ENCODE peak calls at places on chromosome 21, in six cellular contexts. L is sigmoid colon; Z is CD8-positive, alpha-beta memory T cell; S is right lobe of liver; H is GM23338; A is fibroblast of lung. M is an unnamed sample. For H3K4me1, the result is how much of the 10 kb centered on the place peaks cover.

GRCh38 chr21:26320541-26320940 is 150.0 kb upstream of the APP start:
- DNase-seq in L (no peak), Z (no peak), H (no peak), A (no peak), S (no peak), M (no peak)

GRCh38 chr21:26715878-26716506 is 129.2 kb downstream of the ADAMTS1 start:
- DNase-seq in A (peak), S (no peak), L (no peak), Z (no peak), H (peak), M (peak)

GRCh38 chr21:16532841-16533240 is 803.1 kb downstream of the USP25 start:
- DNase-seq in Z (no peak), S (no peak), H (no peak), L (no peak), A (peak), M (no peak)

GRCh38 chr21:36692125-36692843 is 6.6 kb upstream of the SIM2 start:
- DNase-seq in L (no peak), H (peak), A (no peak), Z (no peak), S (no peak), M (no peak)

GRCh38 chr21:37593015-37593414 is 226.4 kb downstream of the DYRK1A start:
- DNase-seq in H (peak), Z (no peak), L (no peak), A (no peak), S (no peak), M (peak)

GRCh38 chr21:27380303-27380702 is 413.4 kb upstream of the ADAMTS5 start:
- DNase-seq in S (no peak), A (no peak), H (no peak), Z (no peak), L (no peak), M (no peak)

GRCh38 chr21:15051652-15052554 is 12.9 kb downstream of the NRIP1 start:
- DNase-seq in H (no peak), A (no peak), S (no peak), Z (no peak), L (no peak), M (no peak)

GRCh38 chr21:15422761-15423160 is 307.0 kb upstream of the USP25 start:
- DNase-seq in S (no peak), L (no peak), H (no peak), Z (no peak), A (peak), M (no peak)

GRCh38 chr21:22342855-22343254 is 1344.6 kb downstream of the NCAM2 start:
- DNase-seq in A (no peak), L (no peak), H (no peak), Z (no peak), S (no peak), M (no peak)

GRCh38 chr21:26840206-26840605 is 5.0 kb downstream of the ADAMTS1 start:
- DNase-seq in H (no peak), S (no peak), Z (no peak), L (no peak), A (peak), M (no peak)

GRCh38 chr21:26042181-26042876 is 128.2 kb downstream of the APP start:
- DNase-seq in Z (no peak), S (no peak), L (no peak), H (no peak), A (no peak), M (no peak)

GRCh38 chr21:27475363-27475955 is 508.6 kb upstream of the ADAMTS5 start:
- DNase-seq in A (no peak), L (no peak), S (no peak), Z (no peak), H (no peak), M (no peak)

GRCh38 chr21:37642493-37642892 is 273.8 kb downstream of the KCNJ6 start:
- DNase-seq in A (no peak), H (peak), L (no peak), S (no peak), Z (no peak), M (peak)

GRCh38 chr21:37566790-37567725 is 200.5 kb downstream of the DYRK1A start:
- DNase-seq in H (no peak), A (no peak), S (no peak), Z (no peak), L (no peak), M (no peak)

GRCh38 chr21:33257404-33257803 is 8.8 kb upstream of the IL10RB start:
- DNase-seq in H (no peak), L (no peak), Z (no peak), A (no peak), S (no peak), M (no peak)

GRCh38 chr21:43893536-43894205 is 28.6 kb downstream of the AGPAT3 start:
- DNase-seq in L (peak), Z (no peak), S (no peak), H (no peak), A (no peak), M (no peak)

GRCh38 chr21:25350056-25350455 is 257.2 kb downstream of the MRPL39 start:
- DNase-seq in H (peak), L (no peak), A (peak), Z (no peak), S (no peak), M (no peak)

GRCh38 chr21:44869860-44870747 is 3.4 kb downstream of the PTTG1IP start:
- DNase-seq in S (no peak), L (peak), Z (no peak), H (no peak), A (peak), M (no peak)

GRCh38 chr21:32626633-32627196 is 14.5 kb upstream of the CFAP298 start:
- DNase-seq in H (no peak), S (no peak), Z (no peak), A (peak), L (no peak), M (no peak)

GRCh38 chr21:31409849-31410762 is 66.0 kb upstream of the TIAM1 start:
- DNase-seq in S (peak), Z (no peak), A (no peak), L (no peak), H (no peak), M (no peak)

GRCh38 chr21:28834335-28835238 is 158.1 kb downstream of the LTN1 start:
- DNase-seq in L (no peak), Z (no peak), S (no peak), H (peak), A (no peak), M (no peak)

GRCh38 chr21:37195078-37195477 is 72.1 kb downstream of the VPS26C start:
- DNase-seq in S (no peak), Z (no peak), A (no peak), L (no peak), H (no peak), M (no peak)

GRCh38 chr21:36104306-36105300 is 30.3 kb upstream of the CBR3 start:
- DNase-seq in L (no peak), H (peak), Z (peak), S (peak), A (peak), M (no peak)

GRCh38 chr21:26965091-26965566 is 1.8 kb downstream of the ADAMTS5 start:
- DNase-seq in A (no peak), Z (no peak), H (no peak), S (no peak), L (no peak), M (no peak)

DNA sequence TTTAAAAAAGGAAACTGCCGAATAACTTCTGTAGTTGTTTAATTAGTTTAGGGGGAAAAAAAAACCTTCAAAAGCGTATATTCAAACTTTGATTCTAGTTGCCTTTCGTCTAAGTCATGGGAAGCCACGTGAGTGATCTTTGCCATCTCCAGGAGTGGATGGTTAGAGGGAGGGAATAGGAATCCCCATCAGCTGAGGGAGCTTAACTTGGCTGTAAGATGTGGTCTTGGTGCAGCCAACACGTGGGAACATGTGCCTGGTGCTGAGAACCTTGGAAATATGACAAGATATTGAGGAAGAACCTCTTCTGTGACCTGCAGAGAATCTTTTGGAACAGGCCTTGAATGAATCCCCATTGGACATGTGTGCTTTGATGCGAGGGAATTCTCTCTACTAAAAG is 1.7 kb downstream of the BACE2 start:
- DNase-seq in S (no peak), L (no peak), A (no peak), H (no peak), Z (no peak), M (no peak)
- H3K4me1 ChIP-seq in S (under half), L (under half), A (under half), H (under half), Z (under half), M (under half)

GRCh38 chr21:39712976-39713375 is 32.0 kb upstream of the IGSF5 start:
- DNase-seq in L (no peak), Z (no peak), H (peak), A (no peak), S (no peak), M (no peak)
- H3K27ac ChIP-seq in L (no peak), Z (no peak), H (no peak), A (no peak), S (no peak), M (no peak)

GRCh38 chr21:35045539-35046222 is 3.4 kb downstream of the RUNX1 start:
- DNase-seq in A (no peak), L (no peak), H (no peak), S (no peak), Z (no peak), M (no peak)

GRCh38 chr21:35048183-35048601 is 910 bp downstream of the RUNX1 start:
- DNase-seq in L (no peak), S (no peak), A (no peak), H (no peak), Z (no peak), M (no peak)

GRCh38 chr21:35044770-35045538 is 4.1 kb downstream of the RUNX1 start:
- DNase-seq in L (no peak), H (no peak), Z (no peak), A (no peak), S (no peak), M (no peak)

GRCh38 chr21:35046223-35046690 is 2.8 kb downstream of the RUNX1 start:
- DNase-seq in H (no peak), L (no peak), A (no peak), S (no peak), Z (no peak), M (no peak)

DNA sequence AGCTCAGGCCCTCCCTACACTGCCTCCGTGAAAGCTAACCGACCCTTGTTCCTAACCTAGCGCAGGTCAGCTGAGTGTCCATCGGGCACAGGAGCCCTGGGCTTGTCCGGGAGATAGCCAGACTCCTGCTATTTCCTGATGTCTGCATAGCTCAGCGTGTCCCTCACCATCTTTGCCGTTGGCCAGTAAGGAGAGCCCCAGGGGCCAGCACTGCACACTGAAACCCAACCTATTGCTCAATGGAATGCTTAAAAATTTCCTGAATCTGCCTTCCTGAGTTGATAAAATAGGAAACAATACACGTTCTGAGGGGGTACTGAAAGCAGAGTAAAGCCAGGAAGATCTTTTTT is 2.2 kb downstream of the RUNX1 start:
- DNase-seq in H (no peak), Z (no peak), S (no peak), A (no peak), L (no peak), M (no peak)
- H3K4me3 ChIP-seq in H (no peak), Z (peak), S (peak), A (peak), L (no peak), M (no peak)

GRCh38 chr21:45991606-45992301 is 10.2 kb downstream of the COL6A1 start:
- DNase-seq in S (peak), H (no peak), Z (no peak), L (peak), A (no peak), M (no peak)
- H3K4me1 ChIP-seq in S (under half), H (under half), Z (under half), L (under half), A (under half), M (under half)

DNA sequence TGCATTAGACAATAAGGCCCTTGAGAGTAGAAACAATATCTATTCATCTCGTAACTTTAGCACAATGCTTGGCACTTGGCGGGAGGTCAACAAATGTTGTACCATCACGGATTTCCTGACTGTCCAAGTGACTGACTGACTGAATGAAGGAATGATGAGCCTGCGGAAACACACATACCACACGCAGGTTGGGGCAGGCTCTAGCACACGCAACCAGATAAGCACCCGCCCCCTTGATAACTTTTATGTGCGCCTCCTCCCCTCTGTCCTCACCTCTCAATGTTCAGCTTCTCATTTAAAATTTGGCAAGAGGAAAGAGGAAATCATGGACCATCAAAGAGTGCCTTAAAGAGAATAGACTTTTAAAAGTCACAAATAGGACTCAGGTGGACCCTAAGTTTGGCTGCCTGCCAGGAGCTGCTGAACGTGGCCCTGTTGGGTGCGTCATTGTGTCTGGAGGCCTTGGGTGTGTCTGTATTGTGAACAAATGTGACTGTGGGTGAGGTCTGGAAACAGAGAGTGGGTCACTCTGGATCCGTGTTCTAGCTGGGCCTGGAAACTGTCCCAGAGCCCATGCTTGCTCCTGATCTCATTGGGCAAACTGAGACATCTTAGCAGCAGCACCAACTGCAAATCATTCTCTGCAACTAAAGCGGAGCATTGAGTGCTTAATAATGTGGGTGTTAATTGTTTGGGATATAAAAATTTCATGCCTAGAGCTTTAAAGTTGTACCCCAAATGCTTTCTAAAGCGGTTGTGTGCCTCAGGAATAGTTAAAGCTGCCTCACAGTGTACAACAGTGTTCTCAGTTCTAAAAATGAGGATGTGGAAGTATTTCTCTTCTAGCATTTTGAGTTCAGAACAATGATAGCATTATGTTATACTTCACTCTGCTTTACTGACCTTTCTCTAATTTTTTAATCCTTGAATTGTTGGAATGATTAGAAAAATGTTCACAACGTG is 47.6 kb upstream of the ABCG1 start:
- DNase-seq in Z (no peak), A (no peak), L (no peak), S (no peak), H (no peak), M (no peak)
- H3K27ac ChIP-seq in Z (no peak), A (no peak), L (no peak), S (no peak), H (no peak), M (no peak)

M was measured in iPS DF 6.9.